ENCODE peak calls at places on chromosomes 16 and 17, in four cellular contexts. S is right lobe of liver, T is psoas muscle, X is tibial nerve. A is an unnamed sample. For H3K4me1 and H3K27me3, the result is how much of the 10 kb centered on the place peaks cover.

GRCh38 chr17:43766413-43767052 is 7.9 kb upstream of the SOST start:
- DNase-seq in S (no peak), T (no peak), X (peak), A (peak)

GRCh38 chr17:9842057-9842758 is 16.5 kb downstream of the GLP2R start:
- DNase-seq in S (peak), T (peak), X (peak), A (peak)

GRCh38 chr17:71633391-71633849 is 487.4 kb upstream of the SOX9 start:
- DNase-seq in S (no peak), T (no peak), X (no peak), A (no peak)

GRCh38 chr16:68229431-68230175 is 6.3 kb downstream of the ESRP2 start:
- DNase-seq in S (peak), T (no peak), X (no peak), A (no peak)

GRCh38 chr17:79852748-79853147 is 13.5 kb upstream of the CBX4 start:
- DNase-seq in S (no peak), T (no peak), X (no peak), A (no peak)

GRCh38 chr16:63311313-63311712 is 1275.1 kb upstream of the CDH8 start:
- DNase-seq in S (no peak), T (no peak), X (no peak), A (no peak)

GRCh38 chr16:27526169-27526568 is 23.5 kb downstream of the GTF3C1 start:
- DNase-seq in S (no peak), T (peak), X (no peak), A (peak)

GRCh38 chr16:79740153-79740720 is 139.7 kb upstream of the MAF start:
- DNase-seq in S (no peak), T (no peak), X (no peak), A (no peak)

GRCh38 chr17:65498831-65499230 is 62.6 kb downstream of the AXIN2 start:
- DNase-seq in S (no peak), T (no peak), X (no peak), A (no peak)

GRCh38 chr16:22022151-22022550 is 14.2 kb downstream of the MOSMO start:
- DNase-seq in S (no peak), T (no peak), X (no peak), A (no peak)
- H3K4me1 ChIP-seq in S (under half), T (under half), X (under half), A (under half)

DNA sequence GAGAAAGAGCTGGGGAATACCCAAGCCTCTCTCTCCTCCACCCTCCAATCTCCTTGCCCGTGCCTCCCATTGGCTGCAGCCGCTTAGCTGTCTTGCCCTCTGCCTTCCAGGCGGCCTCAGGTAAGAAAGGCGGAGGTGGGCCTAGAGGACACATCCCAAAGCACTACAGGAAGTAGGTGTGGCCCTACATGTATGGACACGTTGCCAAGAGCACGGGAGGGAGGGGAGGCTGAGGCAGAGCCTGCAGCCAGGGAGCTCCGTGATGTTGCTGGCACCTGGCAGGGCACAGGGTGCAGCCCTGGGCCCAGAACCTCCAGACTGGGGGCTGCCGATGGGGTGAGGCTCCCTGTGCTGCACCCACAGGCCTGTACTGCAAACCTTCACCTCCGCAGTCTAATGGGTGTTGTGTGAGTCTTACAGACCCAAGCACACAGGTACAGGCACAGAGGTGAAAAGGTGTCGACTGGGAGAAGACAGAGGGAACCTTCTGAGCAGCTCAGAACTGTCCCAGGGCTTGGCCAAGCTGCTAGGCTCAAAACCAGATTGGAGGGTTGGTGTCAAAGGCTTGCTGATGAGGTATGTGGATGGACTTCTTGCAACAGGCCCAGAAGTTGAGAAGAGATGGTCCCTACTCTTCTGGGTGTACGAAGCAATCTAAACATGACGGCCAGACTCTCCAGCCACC is 23.5 kb upstream of the FOXK2 start:
- DNase-seq in S (no peak), T (no peak), X (no peak), A (no peak)
- H3K27me3 ChIP-seq in S (under half), T (under half), X (under half), A (under half)

GRCh38 chr16:81752876-81753227 is 26.2 kb upstream of the PLCG2 start:
- DNase-seq in S (no peak), T (no peak), X (no peak), A (no peak)

GRCh38 chr16:81748476-81749198 is 30.5 kb upstream of the PLCG2 start:
- DNase-seq in S (no peak), T (no peak), X (no peak), A (no peak)

GRCh38 chr16:81754810-81755209 is 24.3 kb upstream of the PLCG2 start:
- DNase-seq in S (no peak), T (no peak), X (no peak), A (no peak)

GRCh38 chr16:81755915-81756644 is 23.0 kb upstream of the PLCG2 start:
- DNase-seq in S (no peak), T (peak), X (no peak), A (no peak)

DNA sequence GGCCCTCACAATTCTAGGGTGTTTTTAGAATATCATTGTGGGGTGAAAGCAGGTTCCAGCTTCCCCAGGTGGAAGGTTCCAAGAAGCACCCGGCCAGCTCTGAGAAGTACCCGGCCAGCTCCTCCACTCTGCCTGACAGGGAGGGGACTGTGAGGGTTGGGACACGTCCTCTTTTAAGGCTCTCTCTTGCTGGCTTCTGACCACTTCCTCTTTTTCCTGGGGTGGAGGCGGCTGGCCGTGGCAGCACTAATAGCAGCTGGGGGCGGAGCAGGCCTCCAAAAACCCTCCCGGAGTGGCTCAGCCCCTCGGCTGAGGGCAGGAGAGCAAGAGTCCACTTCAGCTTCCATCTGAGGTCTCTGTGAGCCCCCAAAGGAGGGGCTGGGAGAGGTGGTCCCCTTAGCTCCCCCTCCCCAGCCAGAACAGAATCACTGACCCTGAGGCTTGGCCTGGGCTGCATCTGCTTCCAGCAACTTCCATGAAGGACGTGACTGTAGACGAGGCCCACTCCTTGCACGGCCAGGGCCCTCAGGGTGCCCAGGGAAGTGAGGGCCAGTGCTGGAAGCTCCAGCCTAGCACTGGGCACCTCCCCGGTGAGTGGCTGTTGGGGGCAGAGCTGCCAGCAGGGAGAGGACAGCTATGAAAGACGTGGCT is 26.7 kb upstream of the PLCG2 start:
- DNase-seq in S (peak), T (peak), X (no peak), A (peak)
- TF ChIP-seq CTCF in S (no peak), T (no peak), X (no peak), A (no peak)

GRCh38 chr17:29150191-29150590 is 30.0 kb downstream of the MYO18A start:
- DNase-seq in S (no peak), T (peak), X (no peak), A (no peak)
- H3K4me1 ChIP-seq in S (under half), T (under half), X (under half), A (half or more)

GRCh38 chr16:3012246-3012645 is 477 bp upstream of the CLDN9 start:
- DNase-seq in S (no peak), T (no peak), X (no peak), A (no peak)

GRCh38 chr16:3014971-3015370 is 2.2 kb downstream of the CLDN9 start:
- DNase-seq in S (no peak), T (no peak), X (no peak), A (no peak)

GRCh38 chr16:3013998-3014690 is 1.4 kb downstream of the CLDN9 start:
- DNase-seq in S (no peak), T (no peak), X (no peak), A (no peak)

GRCh38 chr16:3013491-3013951 is 798 bp downstream of the CLDN9 start:
- DNase-seq in S (peak), T (no peak), X (no peak), A (no peak)

GRCh38 chr16:3012828-3013420 is at the start of gene CLDN9:
- DNase-seq in S (no peak), T (no peak), X (no peak), A (no peak)
- H3K27me3 ChIP-seq in S (under half), T (under half), X (half or more), A (under half)

GRCh38 chr17:29590261-29590978 is 972 bp upstream of the GIT1 start:
- DNase-seq in S (no peak), T (no peak), X (no peak), A (no peak)

GRCh38 chr17:29592850-29593545 is at the start of gene ANKRD13B:
- DNase-seq in S (no peak), T (peak), X (no peak), A (no peak)

GRCh38 chr17:29590979-29591736 is 1.7 kb upstream of the GIT1 start:
- DNase-seq in S (no peak), T (peak), X (no peak), A (no peak)

GRCh38 chr17:29593546-29594440 is 861 bp downstream of the ANKRD13B start:
- DNase-seq in S (no peak), T (no peak), X (no peak), A (no peak)

DNA sequence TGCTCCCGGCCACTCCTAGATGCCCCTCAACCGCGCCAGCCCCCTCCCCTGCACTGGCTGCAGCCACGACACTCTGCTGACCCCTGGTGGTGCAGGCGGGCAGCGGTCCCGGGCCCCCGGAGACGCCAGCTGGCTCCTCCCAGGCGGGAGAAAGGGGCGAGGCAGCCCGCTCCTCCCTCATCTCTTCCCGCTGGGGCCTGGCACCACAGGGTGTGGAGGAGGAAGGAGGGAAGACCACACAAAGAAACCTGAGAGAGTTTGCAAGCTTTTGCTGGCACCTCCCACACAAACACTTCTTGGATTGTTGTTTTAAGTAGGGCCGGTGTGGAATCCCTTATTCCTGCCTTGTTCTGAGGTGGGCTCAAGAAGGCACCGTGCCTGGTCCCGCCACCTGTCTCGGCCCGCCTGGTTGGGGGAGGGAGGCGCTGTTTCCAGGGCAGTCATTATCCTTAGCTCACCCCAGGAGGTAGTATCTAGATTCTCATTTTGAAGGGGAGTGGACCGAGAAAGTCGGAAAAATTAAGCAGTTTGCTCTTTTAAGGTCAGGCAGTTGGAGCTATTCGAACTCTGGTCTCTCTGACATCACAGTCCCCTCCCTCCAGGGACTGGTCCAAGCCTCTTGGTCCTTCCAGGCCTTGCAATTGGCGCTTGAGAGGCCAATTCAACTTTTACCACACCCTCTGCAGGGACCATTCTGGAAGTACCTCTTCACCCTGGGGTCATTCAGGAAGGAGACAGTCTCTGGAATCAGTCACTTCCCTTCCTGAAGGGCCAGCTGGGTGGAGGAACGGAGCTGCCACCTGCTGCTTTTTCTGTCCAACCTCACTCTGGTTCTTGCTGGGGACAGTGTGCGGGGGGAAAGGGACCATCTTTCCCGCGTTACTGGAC is 951 bp upstream of the ANKRD13B start:
- DNase-seq in S (peak), T (peak), X (peak), A (no peak)
- TF ChIP-seq CTCF in S (peak), T (peak), X (peak), A (peak)

GRCh38 chr16:70430667-70431536 is 8.0 kb downstream of the ST3GAL2 start:
- DNase-seq in S (no peak), T (no peak), X (no peak), A (no peak)
- H3K4me1 ChIP-seq in S (under half), T (half or more), X (half or more), A (half or more)